ENCODE peak calls at places on chromosome 19, in ten cellular contexts. One of them, this sample, is unnamed.
A peak's percentile ranks its signal among the peaks of the same experiment; 100 is the strongest.

GRCh38 chr19:43700368-43701015 is 15.4 kb upstream of the IRGC start:
- DNase-seq in AG04449: peak; percentile 9
- DNase-seq in lower lobe of right lung: peak; percentile 47
- DNase-seq in progenitor cell of endocrine pancreas: no peak
- DNase-seq in neural crest cell: no peak
- DNase-seq in BJ: peak; percentile 26
- DNase-seq in AG09309: peak; percentile 45
- DNase-seq in ovary: peak; percentile 25
- DNase-seq in A549: no peak
- DNase-seq in AG04450: peak; percentile 47
- DNase-seq in this sample: peak; percentile 39

GRCh38 chr19:2461751-2462634 is 5.2 kb upstream of the LMNB2 start:
- DNase-seq in AG04449: no peak
- DNase-seq in progenitor cell of endocrine pancreas: no peak
- DNase-seq in lower lobe of right lung: peak; percentile 58
- DNase-seq in BJ: no peak
- DNase-seq in ovary: peak; percentile 42
- DNase-seq in AG09309: no peak
- DNase-seq in A549: no peak
- DNase-seq in neural crest cell: peak; percentile 40
- DNase-seq in AG04450: no peak
- DNase-seq in this sample: no peak

GRCh38 chr19:28567834-28568233 is 645.1 kb downstream of the UQCRFS1 start:
- DNase-seq in AG09309: no peak
- DNase-seq in ovary: no peak
- DNase-seq in progenitor cell of endocrine pancreas: no peak
- DNase-seq in BJ: no peak
- DNase-seq in AG04450: no peak
- DNase-seq in neural crest cell: no peak
- DNase-seq in AG04449: no peak
- DNase-seq in A549: no peak
- DNase-seq in lower lobe of right lung: no peak
- DNase-seq in this sample: no peak

GRCh38 chr19:55703790-55704215 is 28.8 kb downstream of the EPN1 start:
- DNase-seq in AG04450: no peak
- DNase-seq in BJ: no peak
- DNase-seq in ovary: peak; percentile 42
- DNase-seq in AG09309: no peak
- DNase-seq in lower lobe of right lung: no peak
- DNase-seq in AG04449: no peak
- DNase-seq in neural crest cell: peak; percentile 32
- DNase-seq in progenitor cell of endocrine pancreas: no peak
- DNase-seq in A549: no peak
- DNase-seq in this sample: no peak

GRCh38 chr19:19444694-19445155 is 39.2 kb downstream of the GATAD2A start:
- DNase-seq in lower lobe of right lung: no peak
- DNase-seq in AG04449: no peak
- DNase-seq in neural crest cell: no peak
- DNase-seq in AG09309: no peak
- DNase-seq in progenitor cell of endocrine pancreas: no peak
- DNase-seq in ovary: no peak
- DNase-seq in AG04450: no peak
- DNase-seq in BJ: no peak
- DNase-seq in A549: no peak
- DNase-seq in this sample: no peak

GRCh38 chr19:38019427-38019724 is 112.4 kb downstream of the SIPA1L3 start:
- DNase-seq in neural crest cell: no peak
- DNase-seq in lower lobe of right lung: no peak
- DNase-seq in AG04450: no peak
- DNase-seq in ovary: no peak
- DNase-seq in AG04449: no peak
- DNase-seq in BJ: no peak
- DNase-seq in A549: no peak
- DNase-seq in AG09309: no peak
- DNase-seq in progenitor cell of endocrine pancreas: no peak
- DNase-seq in this sample: no peak

GRCh38 chr19:39494661-39495060 is 4.1 kb upstream of the DLL3 start:
- DNase-seq in AG04449: no peak
- DNase-seq in ovary: no peak
- DNase-seq in lower lobe of right lung: no peak
- DNase-seq in neural crest cell: no peak
- DNase-seq in BJ: no peak
- DNase-seq in AG04450: no peak
- DNase-seq in AG09309: no peak
- DNase-seq in progenitor cell of endocrine pancreas: no peak
- DNase-seq in A549: no peak
- DNase-seq in this sample: no peak

GRCh38 chr19:4791183-4792018 is at the start of gene FEM1A:
- DNase-seq in neural crest cell: peak; percentile 98
- DNase-seq in A549: peak; percentile 91
- DNase-seq in BJ: peak; percentile 100
- DNase-seq in AG04449: peak; percentile 100
- DNase-seq in ovary: peak; percentile 99
- DNase-seq in progenitor cell of endocrine pancreas: peak; percentile 97
- DNase-seq in lower lobe of right lung: peak; percentile 99
- DNase-seq in AG04450: peak; percentile 100
- DNase-seq in AG09309: peak; percentile 100
- DNase-seq in this sample: peak; percentile 100

GRCh38 chr19:55119053-55119452 is 1.6 kb upstream of the PPP1R12C start:
- DNase-seq in BJ: no peak
- DNase-seq in A549: no peak
- DNase-seq in ovary: no peak
- DNase-seq in neural crest cell: no peak
- DNase-seq in lower lobe of right lung: no peak
- DNase-seq in progenitor cell of endocrine pancreas: no peak
- DNase-seq in AG09309: no peak
- DNase-seq in AG04450: no peak
- DNase-seq in AG04449: no peak
- DNase-seq in this sample: no peak

GRCh38 chr19:27774827-27775226 is 1438.1 kb downstream of the UQCRFS1 start:
- DNase-seq in A549: no peak
- DNase-seq in lower lobe of right lung: no peak
- DNase-seq in AG04450: no peak
- DNase-seq in progenitor cell of endocrine pancreas: no peak
- DNase-seq in AG04449: no peak
- DNase-seq in ovary: no peak
- DNase-seq in AG09309: no peak
- DNase-seq in BJ: no peak
- DNase-seq in neural crest cell: no peak
- DNase-seq in this sample: no peak

GRCh38 chr19:3071764-3072163 is 9.5 kb upstream of the TLE5 start:
- DNase-seq in AG04449: no peak
- DNase-seq in AG04450: no peak
- DNase-seq in A549: no peak
- DNase-seq in neural crest cell: no peak
- DNase-seq in BJ: no peak
- DNase-seq in ovary: no peak
- DNase-seq in AG09309: no peak
- DNase-seq in progenitor cell of endocrine pancreas: no peak
- DNase-seq in lower lobe of right lung: no peak
- DNase-seq in this sample: no peak

GRCh38 chr19:33413426-33413725 is 39.9 kb downstream of the CEBPG start:
- DNase-seq in AG09309: no peak
- DNase-seq in AG04450: no peak
- DNase-seq in lower lobe of right lung: no peak
- DNase-seq in AG04449: no peak
- DNase-seq in BJ: no peak
- DNase-seq in ovary: no peak
- DNase-seq in A549: no peak
- DNase-seq in neural crest cell: no peak
- DNase-seq in progenitor cell of endocrine pancreas: no peak
- DNase-seq in this sample: no peak

GRCh38 chr19:9891609-9892373 is 44.5 kb downstream of the OLFM2 start:
- DNase-seq in ovary: no peak
- DNase-seq in AG09309: no peak
- DNase-seq in BJ: no peak
- DNase-seq in lower lobe of right lung: no peak
- DNase-seq in neural crest cell: no peak
- DNase-seq in AG04449: no peak
- DNase-seq in A549: no peak
- DNase-seq in progenitor cell of endocrine pancreas: no peak
- DNase-seq in AG04450: no peak
- DNase-seq in this sample: no peak

GRCh38 chr19:15758379-15758778 is 20.6 kb downstream of the OR10H3 start:
- DNase-seq in progenitor cell of endocrine pancreas: no peak
- DNase-seq in lower lobe of right lung: no peak
- DNase-seq in BJ: no peak
- DNase-seq in AG04450: no peak
- DNase-seq in ovary: no peak
- DNase-seq in AG09309: no peak
- DNase-seq in neural crest cell: no peak
- DNase-seq in AG04449: no peak
- DNase-seq in A549: no peak
- DNase-seq in this sample: no peak

GRCh38 chr19:15759962-15760565 is 22.3 kb downstream of the OR10H3 start:
- DNase-seq in neural crest cell: no peak
- DNase-seq in A549: no peak
- DNase-seq in ovary: no peak
- DNase-seq in BJ: no peak
- DNase-seq in lower lobe of right lung: no peak
- DNase-seq in AG04449: no peak
- DNase-seq in AG09309: no peak
- DNase-seq in AG04450: no peak
- DNase-seq in progenitor cell of endocrine pancreas: no peak
- DNase-seq in this sample: no peak
- TF ChIP-seq CTCF in neural crest cell: no peak
- TF ChIP-seq CTCF in A549: peak; percentile 26
- TF ChIP-seq CTCF in ovary: no peak
- TF ChIP-seq CTCF in BJ: no peak
- TF ChIP-seq CTCF in lower lobe of right lung: no peak
- TF ChIP-seq CTCF in AG04449: no peak
- TF ChIP-seq CTCF in AG09309: no peak
- TF ChIP-seq CTCF in AG04450: no peak
- TF ChIP-seq CTCF in progenitor cell of endocrine pancreas: no peak
- TF ChIP-seq CTCF in this sample: no peak

GRCh38 chr19:11982526-11982925 is 17.7 kb downstream of the ZNF763 start:
- DNase-seq in progenitor cell of endocrine pancreas: no peak
- DNase-seq in BJ: no peak
- DNase-seq in AG09309: no peak
- DNase-seq in AG04449: no peak
- DNase-seq in ovary: no peak
- DNase-seq in neural crest cell: no peak
- DNase-seq in lower lobe of right lung: no peak
- DNase-seq in AG04450: no peak
- DNase-seq in A549: no peak
- DNase-seq in this sample: no peak

GRCh38 chr19:11989112-11989456 is 24.2 kb downstream of the ZNF763 start:
- DNase-seq in progenitor cell of endocrine pancreas: no peak
- DNase-seq in A549: no peak
- DNase-seq in AG04449: no peak
- DNase-seq in lower lobe of right lung: no peak
- DNase-seq in ovary: no peak
- DNase-seq in BJ: no peak
- DNase-seq in AG09309: no peak
- DNase-seq in neural crest cell: no peak
- DNase-seq in AG04450: no peak
- DNase-seq in this sample: no peak

GRCh38 chr19:11986754-11987153 is 21.9 kb downstream of the ZNF763 start:
- DNase-seq in BJ: no peak
- DNase-seq in AG04449: no peak
- DNase-seq in neural crest cell: no peak
- DNase-seq in progenitor cell of endocrine pancreas: no peak
- DNase-seq in AG04450: no peak
- DNase-seq in ovary: no peak
- DNase-seq in AG09309: no peak
- DNase-seq in A549: no peak
- DNase-seq in lower lobe of right lung: no peak
- DNase-seq in this sample: no peak

GRCh38 chr19:11987405-11988231 is 22.8 kb downstream of the ZNF763 start:
- DNase-seq in AG04450: peak; percentile 78
- DNase-seq in AG04449: no peak
- DNase-seq in BJ: peak; percentile 60
- DNase-seq in neural crest cell: peak; percentile 93
- DNase-seq in ovary: peak; percentile 94
- DNase-seq in progenitor cell of endocrine pancreas: peak; percentile 82
- DNase-seq in AG09309: peak; percentile 61
- DNase-seq in A549: no peak
- DNase-seq in lower lobe of right lung: peak; percentile 98
- DNase-seq in this sample: peak; percentile 79

DNA sequence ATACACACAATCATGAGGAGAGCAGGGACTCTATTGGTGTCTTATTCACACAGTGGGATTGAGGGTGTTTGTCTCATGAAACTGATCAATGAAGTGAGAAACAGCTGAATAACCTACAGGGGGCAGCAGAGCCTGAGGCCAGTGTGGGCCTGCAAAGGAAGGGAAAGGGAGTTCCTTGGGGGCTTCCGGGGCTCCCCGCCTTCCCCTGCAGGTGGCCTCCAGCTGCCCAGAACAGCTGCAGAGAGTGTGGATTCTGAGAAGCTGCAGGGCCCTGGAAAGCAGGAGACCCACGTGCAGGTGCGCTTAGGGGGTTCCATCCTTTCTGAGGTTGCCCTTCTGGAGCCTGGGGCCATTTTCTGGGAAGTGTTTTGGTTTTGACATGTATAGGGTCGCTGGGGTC is 20.1 kb downstream of the ZNF763 start:
- DNase-seq in AG04450: no peak
- DNase-seq in BJ: no peak
- DNase-seq in ovary: no peak
- DNase-seq in AG09309: no peak
- DNase-seq in neural crest cell: peak; percentile 20
- DNase-seq in progenitor cell of endocrine pancreas: no peak
- DNase-seq in lower lobe of right lung: no peak
- DNase-seq in A549: no peak
- DNase-seq in AG04449: no peak
- DNase-seq in this sample: no peak
- TF ChIP-seq CTCF in AG04450: peak; percentile 19
- TF ChIP-seq CTCF in BJ: peak; percentile 8
- TF ChIP-seq CTCF in ovary: no peak
- TF ChIP-seq CTCF in AG09309: peak; percentile 32
- TF ChIP-seq CTCF in neural crest cell: peak; percentile 41
- TF ChIP-seq CTCF in progenitor cell of endocrine pancreas: no peak
- TF ChIP-seq CTCF in lower lobe of right lung: no peak
- TF ChIP-seq CTCF in A549: no peak
- TF ChIP-seq CTCF in AG04449: no peak
- TF ChIP-seq CTCF in this sample: no peak

DNA sequence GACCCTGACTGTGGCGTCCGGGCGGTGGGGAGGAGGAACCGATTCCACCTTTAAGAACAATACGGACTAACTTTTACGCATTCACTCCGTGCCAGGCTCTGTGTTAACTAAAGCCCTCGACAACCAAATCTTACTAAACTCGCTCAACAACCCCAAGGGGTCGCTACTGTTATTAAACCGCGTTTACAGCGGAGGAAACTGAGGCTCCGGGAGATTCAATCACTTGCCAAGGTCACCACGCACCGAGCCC is 1.2 kb downstream of the SAMD1 start:
- DNase-seq in AG04450: no peak
- DNase-seq in A549: no peak
- DNase-seq in lower lobe of right lung: no peak
- DNase-seq in ovary: no peak
- DNase-seq in neural crest cell: no peak
- DNase-seq in BJ: no peak
- DNase-seq in progenitor cell of endocrine pancreas: no peak
- DNase-seq in AG04449: no peak
- DNase-seq in AG09309: no peak
- DNase-seq in this sample: no peak
- TF ChIP-seq CTCF in AG04450: peak; percentile 16
- TF ChIP-seq CTCF in A549: no peak
- TF ChIP-seq CTCF in lower lobe of right lung: peak; percentile 10
- TF ChIP-seq CTCF in ovary: no peak
- TF ChIP-seq CTCF in neural crest cell: peak; percentile 43
- TF ChIP-seq CTCF in BJ: peak; percentile 11
- TF ChIP-seq CTCF in progenitor cell of endocrine pancreas: peak; percentile 31
- TF ChIP-seq CTCF in AG04449: no peak
- TF ChIP-seq CTCF in AG09309: peak; percentile 9
- TF ChIP-seq CTCF in this sample: peak; percentile 2

GRCh38 chr19:56837004-56837403 is 3.5 kb downstream of the PEG3 start:
- DNase-seq in AG04449: no peak
- DNase-seq in AG09309: no peak
- DNase-seq in lower lobe of right lung: no peak
- DNase-seq in progenitor cell of endocrine pancreas: no peak
- DNase-seq in ovary: peak; percentile 34
- DNase-seq in neural crest cell: no peak
- DNase-seq in AG04450: no peak
- DNase-seq in A549: no peak
- DNase-seq in BJ: no peak
- DNase-seq in this sample: no peak
- TF ChIP-seq CTCF in AG04449: no peak
- TF ChIP-seq CTCF in AG09309: no peak
- TF ChIP-seq CTCF in lower lobe of right lung: no peak
- TF ChIP-seq CTCF in progenitor cell of endocrine pancreas: no peak
- TF ChIP-seq CTCF in ovary: no peak
- TF ChIP-seq CTCF in neural crest cell: no peak
- TF ChIP-seq CTCF in AG04450: no peak
- TF ChIP-seq CTCF in A549: no peak
- TF ChIP-seq CTCF in BJ: no peak
- TF ChIP-seq CTCF in this sample: no peak